ENCODE peak calls at places on chromosomes 1 and 21, in five cellular contexts. I is HCT116, K is K562, J is HepG2, Y is GM12878. H is an unnamed sample. For H3K4me1, the result is how much of the 10 kb centered on the place peaks cover.

GRCh38 chr1:32247983-32248889 is 1.2 kb downstream of the FAM167B start:
- DNase-seq in I (no peak), Y (no peak), K (peak), J (peak), H (peak)

GRCh38 chr1:163650624-163651023 is 328.9 kb downstream of the NUF2 start:
- DNase-seq in J (no peak), Y (no peak), I (peak), K (no peak), H (no peak)

GRCh38 chr1:233730809-233731208 is 116.9 kb downstream of the KCNK1 start:
- DNase-seq in K (peak), J (no peak), Y (no peak), I (no peak), H (peak)

GRCh38 chr1:94739521-94740061 is 80.6 kb upstream of the SLC44A3 start:
- DNase-seq in J (no peak), I (no peak), K (no peak), Y (no peak), H (no peak)

GRCh38 chr1:246629030-246629429 is 62.8 kb downstream of the CNST start:
- DNase-seq in K (no peak), Y (peak), J (no peak), I (no peak), H (no peak)

GRCh38 chr1:205576011-205576410 is 55.8 kb downstream of the ELK4 start:
- DNase-seq in J (no peak), Y (no peak), I (no peak), K (no peak), H (peak)

GRCh38 chr1:117967472-117967871 is 37.9 kb downstream of the WDR3 start:
- DNase-seq in I (no peak), Y (no peak), J (no peak), K (no peak), H (no peak)

GRCh38 chr1:39410915-39411436 is 80.5 kb upstream of the BMP8A start:
- DNase-seq in J (peak), Y (no peak), I (no peak), K (peak), H (no peak)

GRCh38 chr1:3610165-3610822 is 1.0 kb downstream of the MEGF6 start:
- DNase-seq in Y (no peak), J (no peak), I (no peak), K (no peak), H (no peak)

GRCh38 chr1:179025975-179026812 is 500 bp downstream of the FAM20B start:
- DNase-seq in K (peak), Y (no peak), J (peak), I (peak), H (peak)

GRCh38 chr21:32726742-32727477 is 903 bp downstream of the SYNJ1 start:
- DNase-seq in I (no peak), Y (no peak), K (peak), J (no peak), H (no peak)

GRCh38 chr1:40039245-40039756 is 1.2 kb upstream of the CAP1 start:
- DNase-seq in I (no peak), J (no peak), K (no peak), Y (no peak), H (no peak)

GRCh38 chr1:37849480-37849879 is 9.9 kb downstream of the MTF1 start:
- DNase-seq in J (no peak), I (no peak), K (no peak), Y (no peak), H (no peak)

GRCh38 chr1:37853157-37853556 is 6.2 kb downstream of the MTF1 start:
- DNase-seq in K (peak), J (no peak), I (no peak), Y (no peak), H (no peak)

GRCh38 chr1:37851271-37851670 is 8.1 kb downstream of the MTF1 start:
- DNase-seq in J (no peak), Y (no peak), I (no peak), K (no peak), H (no peak)

GRCh38 chr1:37850352-37850955 is 8.9 kb downstream of the MTF1 start:
- DNase-seq in J (no peak), K (no peak), Y (no peak), I (no peak), H (no peak)

GRCh38 chr1:37851782-37852210 is 7.6 kb downstream of the MTF1 start:
- DNase-seq in Y (peak), I (no peak), K (no peak), J (no peak), H (no peak)
- TF ChIP-seq SRF in Y (no peak), I (no peak), K (no peak), J (no peak), H (no peak)

DNA sequence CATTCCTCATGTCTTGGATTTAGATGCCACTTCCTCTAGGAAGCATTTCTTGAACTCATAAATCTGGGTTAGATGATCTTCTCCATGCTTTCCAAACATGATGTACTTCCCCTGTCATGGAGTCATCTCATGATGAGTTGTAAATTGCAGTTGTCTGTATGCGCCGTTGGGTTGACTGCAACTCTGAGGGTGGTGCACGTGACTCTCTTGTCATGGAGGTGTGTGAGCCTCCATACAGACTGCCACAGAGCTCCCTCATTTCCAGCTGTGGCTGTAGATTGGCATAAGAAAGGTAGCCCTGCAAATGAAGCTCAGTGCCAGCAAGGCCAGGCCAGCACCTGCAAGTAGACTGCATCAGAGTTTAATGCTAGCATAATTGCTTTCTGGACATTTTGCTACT is 77.4 kb downstream of the LAMC1 start:
- DNase-seq in I (no peak), J (no peak), Y (no peak), K (no peak), H (no peak)
- H3K4me1 ChIP-seq in I (under half), J (half or more), Y (under half), K (under half), H (under half)

GRCh38 chr1:220455559-220455958 is 72.4 kb upstream of the MARK1 start:
- DNase-seq in K (no peak), Y (no peak), I (no peak), J (no peak), H (no peak)

GRCh38 chr1:220454155-220454777 is 73.7 kb upstream of the MARK1 start:
- DNase-seq in Y (no peak), I (peak), J (no peak), K (no peak), H (no peak)

GRCh38 chr1:220458936-220459335 is 69.0 kb upstream of the MARK1 start:
- DNase-seq in J (no peak), Y (no peak), I (no peak), K (no peak), H (no peak)

GRCh38 chr1:220453371-220453770 is 74.6 kb upstream of the MARK1 start:
- DNase-seq in I (no peak), K (no peak), J (no peak), Y (no peak), H (no peak)

GRCh38 chr1:220457982-220458381 is 70.0 kb upstream of the MARK1 start:
- DNase-seq in J (no peak), I (no peak), K (no peak), Y (no peak), H (no peak)
- TF ChIP-seq SRF in J (no peak), I (no peak), K (no peak), Y (no peak), H (no peak)

GRCh38 chr1:64121766-64122385 is 81.5 kb upstream of the UBE2U start:
- DNase-seq in I (no peak), J (no peak), K (no peak), Y (no peak), H (no peak)

GRCh38 chr1:64114012-64114525 is 89.4 kb upstream of the UBE2U start:
- DNase-seq in J (no peak), I (no peak), Y (no peak), K (no peak), H (no peak)

GRCh38 chr1:64122588-64122987 is 80.8 kb upstream of the UBE2U start:
- DNase-seq in J (no peak), K (no peak), I (no peak), Y (no peak), H (no peak)

GRCh38 chr1:64112281-64112680 is 91.1 kb upstream of the UBE2U start:
- DNase-seq in I (no peak), K (no peak), Y (no peak), J (no peak), H (no peak)

DNA sequence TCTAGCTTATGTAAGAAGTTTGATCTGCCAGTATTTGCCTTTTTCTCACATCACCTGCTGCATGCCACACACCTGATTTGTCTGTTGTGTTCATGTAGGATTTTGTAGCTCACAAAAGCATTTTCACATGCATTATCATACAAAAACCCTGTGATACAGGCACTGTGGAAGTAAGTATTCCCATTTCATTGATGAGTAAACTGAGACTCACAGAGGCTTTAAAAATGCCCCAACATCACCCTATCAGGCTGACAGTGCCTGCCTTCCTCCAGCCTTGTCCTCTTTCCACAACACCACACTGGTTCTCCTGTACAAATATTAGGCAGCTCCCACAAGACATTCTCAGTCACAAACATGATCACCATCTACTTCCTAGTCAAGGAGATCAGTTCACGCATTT is 85.9 kb upstream of the UBE2U start:
- DNase-seq in I (no peak), K (no peak), J (no peak), Y (no peak), H (no peak)
- H3K4me1 ChIP-seq in I (under half), K (under half), J (under half), Y (under half), H (under half)

DNA sequence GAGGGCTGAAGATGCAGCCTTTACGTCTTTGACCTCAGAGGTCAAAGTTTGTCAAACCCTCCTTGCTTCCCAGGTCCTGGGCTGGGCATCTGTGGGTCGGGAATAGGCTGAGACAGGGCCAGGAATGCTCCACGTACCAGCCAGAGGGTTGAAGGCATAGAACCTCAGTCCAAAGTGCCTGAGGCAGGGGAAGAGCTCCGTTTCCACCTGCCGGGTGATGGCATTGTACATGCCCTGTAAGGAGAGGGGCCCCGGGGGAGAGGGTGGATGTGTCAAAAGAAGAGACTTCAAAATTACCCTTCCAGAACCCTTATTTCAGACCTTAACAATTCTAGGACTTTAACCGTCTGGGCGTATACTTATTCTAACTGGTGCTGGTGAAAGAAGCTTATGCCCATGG is 3.7 kb downstream of the AKR7A3 start:
- DNase-seq in J (no peak), K (no peak), I (no peak), Y (no peak), H (no peak)
- TF ChIP-seq SRF in J (no peak), K (no peak), I (no peak), Y (no peak), H (no peak)

GRCh38 chr1:242209063-242209462 is 210.2 kb upstream of the MAP1LC3C start:
- DNase-seq in I (no peak), J (no peak), K (no peak), Y (no peak), H (no peak)
- H3K4me1 ChIP-seq in I (under half), J (under half), K (under half), Y (under half), H (under half)

GRCh38 chr1:184860985-184861754 is 106.5 kb upstream of the EDEM3 start:
- DNase-seq in Y (no peak), K (no peak), J (no peak), I (no peak), H (no peak)
- TF ChIP-seq SRF in Y (no peak), K (no peak), J (no peak), I (no peak), H (no peak)

DNA sequence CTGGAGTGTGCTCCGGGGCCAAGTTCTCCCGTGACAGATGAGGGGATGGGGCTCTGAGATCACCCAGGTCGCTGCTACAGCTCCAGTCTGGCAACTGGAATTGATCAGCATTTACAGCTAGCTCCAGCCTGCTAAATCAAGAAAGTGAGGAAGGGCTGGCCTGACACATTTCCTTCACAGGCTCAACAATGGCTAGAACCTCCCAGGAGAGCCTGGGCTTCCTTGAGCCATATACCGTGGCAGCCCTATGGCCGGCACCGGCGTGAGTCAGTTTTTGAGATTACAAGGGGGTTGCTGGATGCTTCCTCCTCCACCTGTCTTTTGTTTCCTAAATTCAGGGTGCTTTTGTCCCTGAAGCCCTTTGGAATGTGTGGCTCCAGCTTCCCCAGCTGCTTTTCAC is 104.2 kb downstream of the ETS2 start:
- DNase-seq in K (no peak), Y (no peak), J (no peak), I (no peak), H (no peak)
- H3K4me1 ChIP-seq in K (under half), Y (under half), J (half or more), I (half or more), H (under half)

DNA sequence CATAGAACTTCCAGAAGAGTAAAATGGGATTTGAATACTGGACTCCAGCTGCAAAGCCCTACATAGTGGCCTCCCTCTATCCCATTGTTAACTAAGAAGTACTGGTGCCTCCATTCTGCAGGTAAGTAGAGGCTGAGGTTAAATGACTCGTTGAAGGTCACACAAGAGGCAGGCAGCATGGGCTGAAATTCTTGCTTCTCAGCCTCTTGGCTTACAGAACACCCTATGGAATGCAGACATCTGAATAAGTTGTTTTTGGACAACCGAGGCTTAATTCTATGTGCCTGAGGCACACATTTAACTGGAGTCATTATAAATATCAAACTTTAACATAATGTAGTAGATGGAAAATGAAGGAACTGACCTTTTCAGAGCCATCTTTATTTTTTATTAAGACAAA is 5.8 kb downstream of the DNAJC11 start:
- DNase-seq in J (no peak), Y (no peak), I (no peak), K (no peak), H (no peak)
- TF ChIP-seq SRF in J (no peak), Y (no peak), I (no peak), K (no peak), H (no peak)

DNA sequence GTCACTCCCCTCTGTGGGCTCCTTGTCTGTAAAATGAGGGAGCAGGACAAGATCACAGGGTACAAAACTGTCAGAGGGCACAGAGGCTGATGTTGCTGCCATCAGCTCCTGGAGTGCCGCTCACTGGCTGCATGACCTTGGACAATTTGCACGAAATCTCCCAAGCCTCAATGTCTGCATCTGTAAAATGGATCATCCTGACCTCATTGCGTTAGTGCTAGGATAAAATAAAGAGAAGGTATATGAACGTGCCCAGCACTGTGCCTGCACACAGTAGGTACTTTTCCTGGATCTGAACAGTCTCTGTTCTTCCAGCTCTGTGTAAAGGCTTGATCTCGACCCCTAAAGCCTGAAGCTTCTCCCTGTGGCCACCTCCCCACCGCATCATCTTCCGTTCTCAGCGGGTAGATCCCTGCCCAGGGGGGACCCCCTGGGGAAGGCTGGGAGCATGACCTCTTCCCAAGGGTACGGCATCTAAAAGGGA is 12.9 kb downstream of the TNFRSF1B start:
- DNase-seq in I (no peak), J (no peak), K (no peak), Y (no peak), H (no peak)
- H3K4me1 ChIP-seq in I (under half), J (under half), K (under half), Y (under half), H (under half)

H was measured in H1.